ENCODE peak calls at places on chromosomes 13 and 19, in ten cellular contexts. W is MM.1S; P is cardiac muscle cell; K is bronchial epithelial cell; Y is CD8-positive, alpha-beta memory T cell; T is aorta; H is psoas muscle; F is heart right ventricle; M is body of pancreas; L is heart left ventricle. X is an unnamed sample.

GRCh38 chr13:52968074-52968700 is 60.4 kb upstream of the OLFM4 start:
- DNase-seq in P (peak; percentile 77), H (peak; percentile 49), K (peak; percentile 63), L (peak; percentile 76), Y (peak; percentile 30), W (peak; percentile 70), F (peak; percentile 63), M (peak; percentile 88), T (peak; percentile 80), X (peak; percentile 82)

GRCh38 chr13:98199480-98199879 is 22.4 kb upstream of the RNF113B start:
- DNase-seq in P (no peak), F (no peak), W (no peak), H (no peak), K (no peak), M (no peak), Y (no peak), T (no peak), L (no peak), X (no peak)

GRCh38 chr13:27855381-27855780 is 63.1 kb downstream of the GSX1 start:
- DNase-seq in T (no peak), Y (no peak), K (no peak), F (no peak), H (no peak), W (no peak), P (no peak), M (no peak), L (no peak), X (no peak)

GRCh38 chr13:109836629-109837607 is 50.5 kb upstream of the IRS2 start:
- DNase-seq in T (no peak), P (no peak), Y (no peak), K (no peak), L (no peak), M (peak; percentile 33), H (no peak), F (no peak), W (no peak), X (no peak)

GRCh38 chr19:34328982-34329381 is 36.0 kb upstream of the GPI start:
- DNase-seq in P (no peak), Y (no peak), W (no peak), F (no peak), M (no peak), K (no peak), T (no peak), H (no peak), L (no peak), X (no peak)

GRCh38 chr19:32810452-32810851 is 59.1 kb downstream of the SLC7A9 start:
- DNase-seq in M (no peak), P (no peak), Y (no peak), K (no peak), F (no peak), H (no peak), L (no peak), T (peak; percentile 9), W (no peak), X (no peak)

GRCh38 chr13:41452462-41452861 is 4.9 kb upstream of the RGCC start:
- DNase-seq in K (no peak), L (no peak), F (no peak), T (no peak), H (no peak), W (no peak), P (no peak), Y (no peak), M (no peak), X (no peak)

GRCh38 chr13:37681295-37682032 is 82.9 kb upstream of the POSTN start:
- DNase-seq in T (no peak), K (no peak), F (no peak), Y (no peak), P (peak; percentile 84), L (no peak), H (no peak), W (no peak), M (no peak), X (no peak)

GRCh38 chr13:102033719-102034446 is 368.0 kb downstream of the FGF14 start:
- DNase-seq in T (no peak), M (no peak), L (no peak), W (no peak), P (no peak), K (no peak), H (no peak), Y (no peak), F (no peak), X (no peak)

GRCh38 chr19:56170261-56170660 is 5.5 kb upstream of the GALP start:
- DNase-seq in W (no peak), P (peak; percentile 10), F (peak; percentile 26), M (peak; percentile 60), T (no peak), H (peak; percentile 32), Y (no peak), L (no peak), K (peak; percentile 97), X (no peak)

GRCh38 chr13:24127116-24127631 is 33.3 kb upstream of the SPATA13 start:
- DNase-seq in L (no peak), W (no peak), T (no peak), P (no peak), M (no peak), K (peak; percentile 15), F (no peak), Y (no peak), H (no peak), X (peak; percentile 67)

GRCh38 chr13:43665388-43665787 is 121.4 kb downstream of the ENOX1 start:
- DNase-seq in L (no peak), K (no peak), T (no peak), Y (no peak), P (no peak), F (no peak), W (no peak), M (no peak), H (no peak), X (no peak)

GRCh38 chr19:4052993-4053422 is 13.7 kb downstream of the ZBTB7A start:
- DNase-seq in P (no peak), H (no peak), Y (no peak), T (no peak), M (no peak), W (no peak), F (no peak), K (no peak), L (no peak), X (no peak)

GRCh38 chr19:12943437-12944044 is 2.1 kb upstream of the RAD23A start:
- DNase-seq in Y (no peak), M (no peak), W (no peak), L (no peak), K (no peak), P (no peak), H (no peak), F (no peak), T (no peak), X (no peak)
- H3K4me3 ChIP-seq in Y (no peak overlapping the region), M (no peak overlapping the region), W (no peak overlapping the region), L (no peak overlapping the region), K (no peak overlapping the region), P (no peak overlapping the region), H (no peak overlapping the region), F (no peak overlapping the region), T (no peak overlapping the region), X (no peak overlapping the region)

DNA sequence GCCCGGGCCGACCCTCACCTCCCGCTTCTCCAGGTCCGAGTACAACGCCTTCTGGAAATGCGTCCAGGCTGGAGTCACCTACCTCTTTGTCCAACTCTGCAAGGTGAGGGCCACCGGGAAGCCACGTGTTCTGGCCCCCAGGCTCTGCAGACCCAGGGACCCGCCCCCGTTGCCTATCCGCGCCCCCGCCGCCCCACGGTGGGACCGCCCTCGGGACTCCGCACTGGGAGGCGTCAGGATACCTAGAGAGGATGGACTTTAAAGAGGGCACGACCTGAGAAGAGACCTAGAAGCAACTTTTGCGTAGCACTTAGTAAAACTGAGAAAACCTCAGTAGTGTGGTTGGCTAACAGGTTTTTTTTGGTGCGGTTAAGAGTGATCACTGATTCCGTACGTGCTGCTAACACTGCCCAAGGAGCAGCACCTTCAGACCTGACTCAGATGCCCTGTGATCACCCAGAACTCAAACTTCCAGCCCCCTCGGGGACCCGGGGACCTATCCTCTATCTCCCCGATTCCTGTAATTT is 492 bp downstream of the TMEM147 start:
- DNase-seq in T (peak; percentile 84), L (peak; percentile 42), P (peak; percentile 30), M (peak; percentile 49), K (no peak), W (peak; percentile 52), Y (peak; percentile 54), H (peak; percentile 47), F (peak; percentile 34), X (peak; percentile 84)
- H3K4me3 ChIP-seq in T (peak overlapping the region; percentile 62), L (peak overlapping the region; percentile 99), P (peak overlapping the region; percentile 58), M (peak overlapping the region; percentile 46), K (peak overlapping the region; percentile 72), W (peak overlapping the region; percentile 82), Y (peak overlapping the region; percentile 76), H (peak overlapping the region; percentile 79), F (peak overlapping the region; percentile 79), X (peak overlapping the region; percentile 85)

GRCh38 chr19:57887195-57887941 is 1.5 kb downstream of the ZNF814 start:
- DNase-seq in Y (no peak), K (peak; percentile 18), P (peak; percentile 53), M (no peak), W (no peak), F (no peak), L (no peak), H (no peak), T (no peak), X (no peak)
- H3K4me3 ChIP-seq in Y (peak overlapping the region; percentile 90), K (peak overlapping the region; percentile 83), P (peak overlapping the region; percentile 66), M (no peak overlapping the region), W (no peak overlapping the region), F (peak overlapping the region; percentile 96), L (no peak overlapping the region), H (peak overlapping the region; percentile 62), T (no peak overlapping the region), X (peak overlapping the region; percentile 53)

GRCh38 chr19:6800991-6801396 is 28.5 kb downstream of the VAV1 start:
- DNase-seq in M (no peak), L (no peak), P (peak; percentile 62), W (peak; percentile 53), Y (no peak), T (no peak), H (no peak), F (no peak), K (peak; percentile 100), X (no peak)

GRCh38 chr19:6802336-6803035 is 30.0 kb downstream of the VAV1 start:
- DNase-seq in K (peak; percentile 64), M (no peak), F (peak; percentile 29), T (peak; percentile 74), P (peak; percentile 23), Y (peak; percentile 72), H (peak; percentile 27), L (peak; percentile 59), W (peak; percentile 94), X (peak; percentile 92)

GRCh38 chr19:6806488-6806887 is 34.0 kb downstream of the VAV1 start:
- DNase-seq in K (no peak), L (no peak), Y (no peak), M (no peak), F (no peak), P (no peak), W (no peak), T (no peak), H (no peak), X (no peak)

GRCh38 chr19:6801397-6802086 is 29.0 kb downstream of the VAV1 start:
- DNase-seq in Y (peak; percentile 76), T (peak; percentile 79), L (peak; percentile 73), F (peak; percentile 57), M (peak; percentile 35), P (peak; percentile 71), K (peak; percentile 54), H (peak; percentile 58), W (peak; percentile 94), X (peak; percentile 94)

DNA sequence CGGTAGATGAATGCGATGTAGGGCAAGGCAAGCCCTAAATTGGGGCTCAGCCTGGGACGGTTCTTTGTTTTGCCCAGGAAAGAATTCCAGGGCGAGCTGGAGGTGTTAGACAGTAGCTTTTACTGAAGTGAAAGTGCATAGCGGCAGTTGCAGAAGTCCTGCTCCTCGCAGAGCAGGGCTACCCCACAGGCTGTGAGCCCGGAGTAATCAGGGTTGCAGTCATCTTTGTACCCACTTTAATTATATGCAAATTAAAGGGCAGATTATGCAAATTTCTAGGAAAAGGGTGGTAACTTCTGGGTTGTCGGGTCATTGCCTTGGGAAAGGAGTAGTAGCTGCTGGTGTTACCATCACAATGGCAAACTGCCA is 30.5 kb downstream of the VAV1 start:
- DNase-seq in Y (no peak), W (peak; percentile 53), M (no peak), H (no peak), K (no peak), F (no peak), T (no peak), P (no peak), L (no peak), X (peak; percentile 79)
- H3K4me3 ChIP-seq in Y (peak overlapping the region; percentile 6), W (peak overlapping the region; percentile 46), M (no peak overlapping the region), H (no peak overlapping the region), K (no peak overlapping the region), F (no peak overlapping the region), T (no peak overlapping the region), P (no peak overlapping the region), L (no peak overlapping the region), X (peak overlapping the region; percentile 52)